ENCODE peak calls at places on chromosomes 1 and 21, in five cellular contexts. P, X, E, W and G are unnamed samples.

GRCh38 chr1:55517036-55517435 is 301.9 kb upstream of the USP24 start:
- DNase-seq in P (no peak), X (no peak), E (no peak), W (no peak), G (no peak)

GRCh38 chr1:31978853-31979400 is 34.7 kb upstream of the KHDRBS1 start:
- DNase-seq in P (no peak), X (no peak), E (no peak), W (no peak), G (no peak)

GRCh38 chr21:36753556-36753955 is 54.6 kb downstream of the SIM2 start:
- DNase-seq in P (peak), X (no peak), E (no peak), W (peak), G (peak)

GRCh38 chr1:9912264-9912936 is 2.3 kb upstream of the CTNNBIP1 start:
- DNase-seq in P (no peak), X (no peak), E (no peak), W (no peak), G (no peak)

GRCh38 chr1:88773540-88774150 is 89.6 kb downstream of the PKN2 start:
- DNase-seq in P (peak), X (no peak), E (no peak), W (peak), G (peak)

GRCh38 chr1:230682274-230682673 is 31.6 kb downstream of the AGT start:
- DNase-seq in P (peak), X (no peak), E (no peak), W (no peak), G (no peak)

GRCh38 chr21:36990508-36991205 is 15.8 kb upstream of the RIPPLY3 start:
- DNase-seq in P (no peak), X (no peak), E (no peak), W (no peak), G (no peak)

GRCh38 chr1:178684542-178685000 is 40.5 kb upstream of the RALGPS2 start:
- DNase-seq in P (peak), X (no peak), E (no peak), W (peak), G (peak)

GRCh38 chr1:98991127-98992003 is 13.3 kb downstream of the PLPPR5 start:
- DNase-seq in P (peak), X (no peak), E (no peak), W (peak), G (peak)

GRCh38 chr1:78688701-78689100 is 39.1 kb downstream of the IFI44 start:
- DNase-seq in P (peak), X (no peak), E (no peak), W (peak), G (peak)

GRCh38 chr1:214640431-214641213 is 37.6 kb downstream of the CENPF start:
- DNase-seq in P (no peak), X (no peak), E (no peak), W (no peak), G (no peak)

GRCh38 chr1:56376188-56376984 is 203.0 kb downstream of the PLPP3 start:
- DNase-seq in P (peak), X (no peak), E (no peak), W (no peak), G (no peak)

GRCh38 chr21:42239973-42240372 is 21.0 kb downstream of the ABCG1 start:
- DNase-seq in P (no peak), X (no peak), E (no peak), W (no peak), G (no peak)

GRCh38 chr1:10604966-10605365 is 130.2 kb downstream of the PEX14 start:
- DNase-seq in P (no peak), X (no peak), E (no peak), W (no peak), G (no peak)

GRCh38 chr21:32994305-32994704 is 31.4 kb upstream of the OLIG2 start:
- DNase-seq in P (peak), X (no peak), E (no peak), W (peak), G (no peak)

GRCh38 chr1:17197696-17198095 is 7.2 kb upstream of the PADI1 start:
- DNase-seq in P (no peak), X (no peak), E (no peak), W (no peak), G (no peak)

GRCh38 chr1:174999926-175000696 is at the start of gene CACYBP:
- DNase-seq in P (peak), X (peak), E (peak), W (peak), G (no peak)

GRCh38 chr1:47533176-47534039 is 95.6 kb downstream of the FOXD2 start:
- DNase-seq in P (peak), X (no peak), E (no peak), W (peak), G (peak)

GRCh38 chr1:194658090-194658439 is 1471.7 kb upstream of the B3GALT2 start:
- DNase-seq in P (peak), X (no peak), E (no peak), W (no peak), G (no peak)

GRCh38 chr1:100622037-100622436 is 84.1 kb downstream of the GPR88 start:
- DNase-seq in P (peak), X (no peak), E (peak), W (peak), G (peak)

GRCh38 chr1:21573475-21573874 is 64.3 kb downstream of the ALPL start:
- DNase-seq in P (no peak), X (no peak), E (no peak), W (no peak), G (no peak)

GRCh38 chr21:44529011-44529421 is 11.0 kb downstream of the KRTAP10-1 start:
- DNase-seq in P (no peak), X (no peak), E (no peak), W (no peak), G (no peak)

GRCh38 chr1:181089017-181089776 is 697 bp downstream of the IER5 start:
- DNase-seq in P (peak), X (no peak), E (no peak), W (no peak), G (no peak)

GRCh38 chr1:153572569-153573015 is 6.9 kb upstream of the S100A2 start:
- DNase-seq in P (peak), X (no peak), E (peak), W (peak), G (no peak)

GRCh38 chr1:6105218-6105679 is 59.6 kb downstream of the KCNAB2 start:
- DNase-seq in P (no peak), X (no peak), E (no peak), W (no peak), G (no peak)

GRCh38 chr1:205060746-205061145 is 17.7 kb downstream of the CNTN2 start:
- DNase-seq in P (no peak), X (no peak), E (no peak), W (no peak), G (no peak)

GRCh38 chr1:38153426-38154088 is 107.0 kb upstream of the POU3F1 start:
- DNase-seq in P (no peak), X (no peak), E (no peak), W (no peak), G (no peak)

GRCh38 chr1:166875734-166876539 is at the start of gene TADA1:
- DNase-seq in P (peak), X (peak), E (peak), W (peak), G (peak)

GRCh38 chr1:83849191-83850061 is 149.5 kb downstream of the TTLL7 start:
- DNase-seq in P (no peak), X (no peak), E (no peak), W (no peak), G (no peak)

GRCh38 chr1:212760126-212760823 is 31.3 kb downstream of the NSL1 start:
- DNase-seq in P (no peak), X (no peak), E (no peak), W (peak), G (no peak)

GRCh38 chr21:33668180-33668579 is 25.9 kb downstream of the ITSN1 start:
- DNase-seq in P (no peak), X (no peak), E (no peak), W (no peak), G (no peak)

GRCh38 chr1:245234217-245235120 is 79.7 kb downstream of the KIF26B start:
- DNase-seq in P (peak), X (no peak), E (no peak), W (no peak), G (no peak)

GRCh38 chr1:188420177-188420576 is 1591.4 kb downstream of the PLA2G4A start:
- DNase-seq in P (no peak), X (no peak), E (no peak), W (no peak), G (no peak)

GRCh38 chr1:115705085-115706008 is 63.2 kb downstream of the CASQ2 start:
- DNase-seq in P (no peak), X (no peak), E (no peak), W (no peak), G (no peak)

GRCh38 chr1:206958154-206958553 is 11.9 kb upstream of the PIGR start:
- DNase-seq in P (no peak), X (no peak), E (no peak), W (no peak), G (no peak)

GRCh38 chr1:216390956-216391355 is 32.3 kb downstream of the USH2A start:
- DNase-seq in P (no peak), X (no peak), E (no peak), W (no peak), G (no peak)

GRCh38 chr1:39892611-39893595 is 8.8 kb downstream of the MYCL start:
- DNase-seq in P (peak), X (no peak), E (peak), W (peak), G (peak)

GRCh38 chr1:208929575-208929974 is 653.9 kb upstream of the CAMK1G start:
- DNase-seq in P (peak), X (peak), E (no peak), W (no peak), G (no peak)

DNA sequence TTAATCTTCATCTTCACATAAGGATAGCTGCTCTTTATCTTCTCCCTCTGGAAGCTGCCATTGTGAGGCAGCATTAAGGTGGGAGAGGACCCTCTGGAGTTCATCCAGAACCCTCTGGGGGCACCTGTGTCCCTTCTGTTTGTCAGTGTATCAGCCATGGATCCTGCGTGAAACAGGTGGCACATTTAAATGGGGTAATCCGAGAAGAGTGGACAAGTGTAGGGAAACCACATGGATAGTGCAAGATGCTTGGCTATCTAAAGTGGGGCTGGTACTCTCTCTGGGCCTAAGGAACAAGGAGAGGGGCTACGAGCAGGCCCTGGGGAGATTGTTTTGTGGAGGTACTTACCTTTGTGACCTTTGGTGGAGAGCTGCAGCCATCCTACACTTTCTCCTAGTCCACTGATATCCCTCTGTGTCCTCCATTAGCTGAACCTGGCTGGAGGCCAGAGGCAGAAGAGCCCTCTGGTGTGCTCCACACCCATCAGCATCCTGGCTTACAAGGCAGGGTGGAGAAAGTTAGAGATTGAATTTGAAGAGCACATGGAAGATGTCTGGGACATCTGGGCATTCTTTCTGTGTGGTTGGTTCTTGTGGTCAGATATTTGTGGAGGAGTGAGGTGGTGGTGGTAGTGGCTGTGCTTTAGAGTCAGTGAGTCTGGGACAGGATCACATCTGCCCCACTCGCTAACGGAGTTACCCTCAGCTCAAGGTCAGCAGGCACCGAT is 117.7 kb downstream of the FGGY start:
- DNase-seq in P (peak), X (no peak), E (no peak), W (peak), G (no peak)
- TF ChIP-seq CTCF in P (no peak), X (no peak), E (no peak), W (peak), G (no peak)

DNA sequence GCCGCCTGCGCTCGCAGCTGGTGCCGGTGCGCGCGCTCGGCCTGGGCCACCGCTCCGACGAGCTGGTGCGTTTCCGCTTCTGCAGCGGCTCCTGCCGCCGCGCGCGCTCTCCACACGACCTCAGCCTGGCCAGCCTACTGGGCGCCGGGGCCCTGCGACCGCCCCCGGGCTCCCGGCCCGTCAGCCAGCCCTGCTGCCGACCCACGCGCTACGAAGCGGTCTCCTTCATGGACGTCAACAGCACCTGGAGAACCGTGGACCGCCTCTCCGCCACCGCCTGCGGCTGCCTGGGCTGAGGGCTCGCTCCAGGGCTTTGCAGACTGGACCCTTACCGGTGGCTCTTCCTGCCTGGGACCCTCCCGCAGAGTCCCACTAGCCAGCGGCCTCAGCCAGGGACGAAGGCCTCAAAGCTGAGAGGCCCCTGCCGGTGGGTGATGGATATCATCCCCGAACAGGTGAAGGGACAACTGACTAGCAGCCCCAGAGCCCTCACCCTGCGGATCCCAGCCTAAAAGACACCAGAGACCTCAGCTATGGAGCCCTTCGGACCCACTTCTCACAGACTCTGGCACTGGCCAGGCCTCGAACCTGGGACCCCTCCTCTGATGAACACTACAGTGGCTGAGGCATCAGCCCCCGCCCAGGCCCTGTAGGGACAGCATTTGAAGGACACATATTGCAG is 3.0 kb downstream of the ARTN start:
- DNase-seq in P (no peak), X (no peak), E (no peak), W (peak), G (no peak)
- H3K4me3 ChIP-seq in P (peak), X (peak), E (no peak), W (peak), G (peak)

GRCh38 chr1:45687753-45688737 is at the start of gene TMEM69:
- DNase-seq in P (peak), X (peak), E (peak), W (peak), G (peak)
- TF ChIP-seq CTCF in P (peak), X (peak), E (no peak), W (peak), G (no peak)

DNA sequence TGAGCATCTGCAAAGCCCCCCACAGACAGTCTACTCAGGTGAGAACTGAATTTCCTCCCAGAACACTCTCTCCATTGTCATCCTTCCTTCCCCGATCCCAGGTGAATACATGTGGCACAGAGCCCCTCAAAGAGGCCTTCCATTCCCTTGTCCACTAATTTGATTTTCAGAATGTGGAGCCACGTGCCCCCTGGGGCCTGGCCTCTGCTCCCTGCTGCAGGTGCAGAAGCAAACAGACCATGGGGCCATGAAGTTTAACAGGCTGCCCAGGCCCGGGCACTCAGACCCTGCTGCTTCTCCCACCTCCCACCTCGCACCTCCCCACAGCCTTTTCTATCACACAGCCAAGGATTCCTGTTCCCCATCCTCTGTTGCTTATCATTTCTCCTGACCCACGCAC is 243.8 kb upstream of the RAB4A start:
- DNase-seq in P (no peak), X (no peak), E (no peak), W (no peak), G (no peak)
- H3K4me3 ChIP-seq in P (no peak), X (no peak), E (no peak), W (no peak), G (no peak)

GRCh38 chr1:159056069-159056698 is 20.4 kb downstream of the AIM2 start:
- DNase-seq in P (no peak), X (no peak), E (no peak), W (no peak), G (no peak)
- TF ChIP-seq CTCF in P (no peak), X (no peak), E (no peak), W (no peak), G (no peak)

DNA sequence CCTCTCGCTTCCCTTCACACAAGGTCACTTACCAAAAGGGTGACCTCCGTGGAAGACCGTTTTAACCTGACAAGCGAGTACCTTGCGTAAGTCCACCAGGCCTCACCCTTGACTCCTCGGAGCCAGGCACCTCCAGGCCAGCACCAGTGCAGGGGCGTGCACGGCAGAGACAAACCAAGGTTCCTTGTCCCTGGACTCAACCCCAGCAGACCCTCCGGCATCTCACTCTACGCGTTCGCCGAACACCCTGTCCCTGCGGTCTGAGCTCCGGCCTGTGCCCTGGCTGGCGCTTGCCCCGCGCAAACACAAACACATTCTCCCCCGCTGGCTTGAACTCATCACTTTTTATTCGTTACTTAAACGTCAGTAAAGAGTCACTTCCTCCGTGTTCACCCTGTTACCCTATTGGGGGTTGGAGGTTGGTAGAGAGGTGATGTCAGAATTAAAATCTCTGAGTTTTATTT is 4.6 kb downstream of the TBX15 start:
- DNase-seq in P (peak), X (no peak), E (no peak), W (no peak), G (no peak)
- H3K4me3 ChIP-seq in P (peak), X (peak), E (no peak), W (no peak), G (peak)

GRCh38 chr1:113072757-113073456 is at the start of gene LRIG2:
- DNase-seq in P (peak), X (peak), E (peak), W (peak), G (peak)

GRCh38 chr1:113074237-113074636 is 1.2 kb downstream of the LRIG2 start:
- DNase-seq in P (peak), X (no peak), E (no peak), W (no peak), G (no peak)

GRCh38 chr1:113072141-113072756 is 749 bp upstream of the LRIG2 start:
- DNase-seq in P (no peak), X (no peak), E (no peak), W (no peak), G (no peak)

DNA sequence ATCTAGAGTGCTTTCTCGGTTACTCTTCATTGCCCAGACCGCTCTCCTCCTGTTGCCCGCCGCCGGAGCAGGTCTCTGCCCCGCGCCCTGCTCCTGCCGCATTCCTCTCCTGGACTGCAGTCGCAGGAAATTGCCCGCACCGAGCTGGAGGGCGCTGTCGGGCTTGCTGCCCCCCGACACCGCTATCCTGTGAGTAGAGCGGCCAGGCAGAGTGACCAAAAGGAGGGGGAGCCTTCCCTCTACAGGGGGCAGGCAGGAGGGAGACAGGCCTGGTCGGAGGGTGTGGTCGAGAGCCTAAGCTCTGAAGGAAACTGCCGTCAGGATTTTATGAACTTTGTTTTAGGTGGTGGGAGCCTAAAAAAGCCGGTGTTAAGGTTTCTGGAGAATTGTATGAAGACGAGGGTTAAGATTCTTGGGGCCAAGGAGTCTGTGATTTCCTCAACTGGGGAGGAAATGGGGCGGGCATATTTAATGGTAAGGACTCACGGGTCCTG is 506 bp downstream of the LRIG2 start:
- DNase-seq in P (peak), X (no peak), E (peak), W (peak), G (no peak)
- TF ChIP-seq CTCF in P (peak), X (peak), E (peak), W (peak), G (peak)